ENCODE peak calls at places on chromosomes 6 and 20, in seven cellular contexts. S is uterus, T is heart left ventricle, F is AG04449, Y is glutamatergic neuron, I is BE2C, O is neural progenitor cell. L is an unnamed sample.

GRCh38 chr20:63254536-63255384 is 497 bp upstream of the NKAIN4 start:
- DNase-seq in S (no peak), T (no peak), F (no peak), Y (peak; percentile 82), I (no peak), O (peak; percentile 79), L (no peak)

GRCh38 chr6:159595173-159595572 is 97.9 kb downstream of the SOD2 start:
- DNase-seq in S (no peak), T (no peak), F (no peak), Y (no peak), I (no peak), O (no peak), L (no peak)

GRCh38 chr6:111628117-111628866 is 22.6 kb upstream of the TRAF3IP2 start:
- DNase-seq in S (peak; percentile 36), T (no peak), F (no peak), Y (no peak), I (no peak), O (no peak), L (no peak)

GRCh38 chr20:11716239-11716944 is 201.3 kb upstream of the BTBD3 start:
- DNase-seq in S (no peak), T (no peak), F (peak; percentile 85), Y (peak; percentile 27), I (peak; percentile 15), O (peak; percentile 64), L (peak; percentile 48)

GRCh38 chr20:22682381-22682780 is 98.0 kb upstream of the FOXA2 start:
- DNase-seq in S (no peak), T (no peak), F (no peak), Y (no peak), I (no peak), O (no peak), L (no peak)

GRCh38 chr6:133610271-133610840 is 278.6 kb upstream of the TCF21 start:
- DNase-seq in S (no peak), T (no peak), F (no peak), Y (no peak), I (no peak), O (no peak), L (no peak)

GRCh38 chr6:159170999-159171712 is 2.0 kb downstream of the FNDC1 start:
- DNase-seq in S (no peak), T (no peak), F (no peak), Y (no peak), I (no peak), O (peak; percentile 22), L (no peak)

GRCh38 chr6:96899019-96899418 is 1.3 kb upstream of the NDUFAF4 start:
- DNase-seq in S (peak; percentile 20), T (no peak), F (no peak), Y (no peak), I (no peak), O (peak; percentile 40), L (peak; percentile 11)

GRCh38 chr6:7954477-7955200 is 44.1 kb upstream of the TXNDC5 start:
- DNase-seq in S (no peak), T (no peak), F (no peak), Y (no peak), I (no peak), O (no peak), L (no peak)

GRCh38 chr20:63968928-63969760 is 586 bp downstream of the ZNF512B start:
- DNase-seq in S (peak; percentile 23), T (peak; percentile 42), F (no peak), Y (peak; percentile 44), I (peak; percentile 25), O (peak; percentile 56), L (peak; percentile 43)

GRCh38 chr20:62501801-62502495 is 26.2 kb upstream of the GATA5 start:
- DNase-seq in S (no peak), T (no peak), F (peak; percentile 4), Y (no peak), I (no peak), O (no peak), L (no peak)

GRCh38 chr6:107083047-107083768 is 32.1 kb downstream of the BEND3 start:
- DNase-seq in S (no peak), T (no peak), F (no peak), Y (no peak), I (no peak), O (no peak), L (no peak)

GRCh38 chr6:107082045-107082444 is 33.3 kb downstream of the BEND3 start:
- DNase-seq in S (no peak), T (no peak), F (no peak), Y (no peak), I (no peak), O (peak; percentile 36), L (no peak)

GRCh38 chr6:107077710-107078109 is 37.6 kb downstream of the BEND3 start:
- DNase-seq in S (no peak), T (no peak), F (no peak), Y (no peak), I (no peak), O (no peak), L (no peak)

GRCh38 chr6:107079429-107079828 is 35.9 kb downstream of the BEND3 start:
- DNase-seq in S (no peak), T (no peak), F (no peak), Y (no peak), I (peak; percentile 40), O (no peak), L (no peak)

DNA sequence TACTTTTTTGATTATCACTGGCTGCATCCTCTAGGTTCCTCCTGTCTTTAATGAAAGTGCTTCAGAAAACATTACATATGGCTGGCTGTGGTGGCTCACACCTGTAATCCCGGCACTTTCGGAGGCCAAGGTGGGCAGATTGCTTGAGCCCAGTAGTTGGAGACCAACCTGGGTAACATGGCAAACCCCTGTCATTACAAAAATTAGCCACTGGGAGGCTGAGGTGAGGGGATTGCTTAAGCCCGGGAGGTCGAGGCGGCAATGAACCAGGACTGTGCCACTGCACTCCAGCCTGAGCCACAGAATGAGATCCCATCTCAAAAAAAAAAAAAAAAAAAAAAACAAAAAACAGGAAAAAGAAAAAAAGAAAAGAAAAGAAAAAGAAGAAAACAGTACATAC is 35.3 kb downstream of the BEND3 start:
- DNase-seq in S (no peak), T (no peak), F (no peak), Y (no peak), I (peak; percentile 38), O (no peak), L (peak; percentile 33)
- TF ChIP-seq CTCF in S (no peak), T (no peak), F (peak; percentile 17), Y (peak; percentile 58), I (peak; percentile 44), O (peak; percentile 42), L (peak; percentile 63)

DNA sequence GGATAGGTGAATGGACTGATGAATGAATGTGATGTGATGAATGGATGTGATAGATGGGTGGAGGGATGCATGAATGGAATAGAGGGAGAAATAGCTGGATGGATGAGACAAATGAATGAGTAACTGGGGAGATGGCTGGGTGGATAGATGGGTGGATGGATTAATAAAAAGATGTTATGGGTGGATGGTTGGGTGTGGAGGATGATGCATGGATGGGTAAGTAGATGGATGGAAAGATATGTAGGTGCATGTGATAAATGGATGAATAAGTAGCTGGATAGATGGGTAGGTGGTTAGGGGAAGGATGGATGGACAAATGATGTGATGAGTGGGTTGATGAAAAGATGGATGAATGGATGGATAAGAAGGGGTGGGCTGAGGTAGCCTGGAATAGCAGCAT is 4.7 kb downstream of the HNF4A start:
- DNase-seq in S (no peak), T (no peak), F (no peak), Y (no peak), I (no peak), O (no peak), L (no peak)
- TF ChIP-seq CTCF in S (no peak), T (no peak), F (no peak), Y (no peak), I (no peak), O (no peak), L (no peak)

GRCh38 chr20:56716806-56717205 is 87.7 kb downstream of the TFAP2C start:
- DNase-seq in S (no peak), T (no peak), F (no peak), Y (no peak), I (no peak), O (no peak), L (no peak)
- TF ChIP-seq CTCF in S (no peak), T (no peak), F (no peak), Y (no peak), I (no peak), O (no peak), L (no peak)

GRCh38 chr6:1424306-1424927 is 35.0 kb downstream of the FOXF2 start:
- DNase-seq in S (no peak), T (no peak), F (no peak), Y (peak; percentile 65), I (peak; percentile 29), O (peak; percentile 77), L (peak; percentile 68)
- TF ChIP-seq CTCF in S (no peak), T (peak; percentile 27), F (peak; percentile 57), Y (peak; percentile 40), I (peak; percentile 62), O (peak; percentile 75), L (peak; percentile 44)

GRCh38 chr6:21586760-21587181 is 6.8 kb upstream of the SOX4 start:
- DNase-seq in S (no peak), T (peak; percentile 38), F (no peak), Y (no peak), I (peak; percentile 84), O (no peak), L (no peak)

GRCh38 chr6:21587925-21588811 is 5.4 kb upstream of the SOX4 start:
- DNase-seq in S (peak; percentile 66), T (peak; percentile 52), F (no peak), Y (peak; percentile 84), I (peak; percentile 79), O (peak; percentile 84), L (peak; percentile 59)

GRCh38 chr6:21588812-21589811 is 4.4 kb upstream of the SOX4 start:
- DNase-seq in S (peak; percentile 85), T (peak; percentile 87), F (peak; percentile 61), Y (peak; percentile 97), I (peak; percentile 92), O (peak; percentile 94), L (peak; percentile 94)

GRCh38 chr6:21586300-21586699 is 7.3 kb upstream of the SOX4 start:
- DNase-seq in S (no peak), T (no peak), F (no peak), Y (no peak), I (no peak), O (no peak), L (no peak)

GRCh38 chr6:21587182-21587924 is 6.2 kb upstream of the SOX4 start:
- DNase-seq in S (peak; percentile 62), T (peak; percentile 51), F (no peak), Y (peak; percentile 79), I (peak; percentile 76), O (peak; percentile 85), L (peak; percentile 70)
- TF ChIP-seq CTCF in S (peak; percentile 11), T (no peak), F (peak; percentile 29), Y (peak; percentile 41), I (peak; percentile 20), O (peak; percentile 25), L (peak; percentile 14)

DNA sequence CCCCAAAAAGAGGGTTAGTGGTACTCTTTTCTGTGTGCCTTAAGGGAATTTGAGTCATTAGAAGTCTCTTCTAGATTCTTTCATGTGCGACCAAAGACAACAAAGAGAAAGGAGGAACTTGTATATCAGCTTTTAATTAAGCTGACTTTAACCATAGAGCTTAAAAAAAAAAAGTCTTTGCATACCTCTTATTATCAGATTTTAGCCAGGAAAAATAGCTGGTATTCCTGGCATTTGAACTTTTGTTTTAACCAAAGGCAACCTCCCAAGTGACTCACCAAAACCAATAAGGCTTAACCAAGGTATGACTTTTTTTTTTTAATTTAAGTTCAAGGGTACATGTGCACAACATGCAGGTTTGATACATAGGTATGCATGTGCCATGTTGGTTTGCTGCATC is 375.0 kb downstream of the CDC5L start:
- DNase-seq in S (no peak), T (no peak), F (no peak), Y (no peak), I (no peak), O (no peak), L (no peak)
- TF ChIP-seq CTCF in S (no peak), T (no peak), F (no peak), Y (no peak), I (no peak), O (no peak), L (no peak)

L was measured in endothelial cell.